ENCODE peak calls at places on chromosomes 12 and 14, in seven cellular contexts. Y is RPMI8226, F is pancreas, O is astrocyte of the spinal cord, D is HCT116, S is DMS79, X is C1 segment of cervical spinal cord. E is an unnamed sample.

GRCh38 chr12:51171884-51172514 is 936 bp downstream of the TFCP2 start:
- DNase-seq in F (no peak), O (peak; percentile 30), D (no peak), Y (no peak), X (no peak), S (no peak), E (peak; percentile 22)

GRCh38 chr12:46982629-46983392 is 96.6 kb upstream of the PCED1B start:
- DNase-seq in X (no peak), S (no peak), D (no peak), O (no peak), Y (no peak), F (no peak), E (no peak)

GRCh38 chr12:52221912-52222457 is 11.1 kb upstream of the KRT7 start:
- DNase-seq in S (no peak), D (peak; percentile 67), Y (peak; percentile 95), O (no peak), X (no peak), F (peak; percentile 86), E (peak; percentile 48)

GRCh38 chr14:22871962-22872832 is 657 bp downstream of the LRP10 start:
- DNase-seq in S (peak; percentile 83), Y (peak; percentile 65), F (peak; percentile 89), D (peak; percentile 64), X (no peak), O (peak; percentile 90), E (peak; percentile 80)

GRCh38 chr14:92040431-92041040 is 677 bp upstream of the TRIP11 start:
- DNase-seq in X (no peak), D (peak; percentile 12), O (peak; percentile 35), F (no peak), Y (peak; percentile 13), S (peak; percentile 63), E (peak; percentile 48)

GRCh38 chr14:74504874-74505617 is 11.5 kb downstream of the ISCA2 start:
- DNase-seq in F (no peak), X (no peak), O (no peak), Y (no peak), S (no peak), D (no peak), E (no peak)

GRCh38 chr14:70107309-70107708 is 81.4 kb downstream of the SLC8A3 start:
- DNase-seq in Y (no peak), D (no peak), X (no peak), S (no peak), F (no peak), O (no peak), E (no peak)

GRCh38 chr14:78414172-78414571 is 244.0 kb downstream of the NRXN3 start:
- DNase-seq in F (no peak), S (no peak), O (no peak), D (no peak), Y (no peak), X (no peak), E (no peak)

GRCh38 chr12:92729773-92730305 is 27.1 kb downstream of the PLEKHG7 start:
- DNase-seq in D (no peak), S (no peak), X (no peak), O (no peak), Y (no peak), F (no peak), E (no peak)

GRCh38 chr14:23128969-23129758 is 10.1 kb upstream of the CEBPE start:
- DNase-seq in Y (no peak), X (no peak), F (no peak), O (no peak), S (no peak), D (no peak), E (no peak)

GRCh38 chr12:56719056-56719455 is 6.0 kb downstream of the NACA start:
- DNase-seq in Y (no peak), X (no peak), O (no peak), S (no peak), D (no peak), F (no peak), E (no peak)

E was measured in OCI-LY7.